ENCODE peak calls at places on chromosomes 13 and 19, in five cellular contexts. V is MM.1S; I is BJ; K is heart left ventricle; F is CD4-positive, alpha-beta T cell. E is an unnamed sample.

GRCh38 chr13:110433014-110433413 is 125.9 kb downstream of the COL4A2 start:
- DNase-seq in V (no peak), I (no peak), K (peak; percentile 66), F (no peak), E (no peak)

GRCh38 chr13:108561152-108561551 is 68.3 kb upstream of the MYO16 start:
- DNase-seq in V (no peak), I (no peak), K (no peak), F (no peak), E (no peak)

GRCh38 chr19:1316466-1316865 is 30.8 kb downstream of the EFNA2 start:
- DNase-seq in V (no peak), I (no peak), K (no peak), F (no peak), E (no peak)

GRCh38 chr13:110106726-110107125 is 200.2 kb downstream of the COL4A1 start:
- DNase-seq in V (no peak), I (no peak), K (peak; percentile 81), F (no peak), E (peak; percentile 56)

GRCh38 chr19:10006335-10006708 is 4.0 kb downstream of the COL5A3 start:
- DNase-seq in V (no peak), I (no peak), K (peak; percentile 71), F (no peak), E (peak; percentile 57)

GRCh38 chr19:43781630-43782310 is 997 bp upstream of the KCNN4 start:
- DNase-seq in V (no peak), I (no peak), K (no peak), F (no peak), E (no peak)

GRCh38 chr13:74062933-74063332 is 71.3 kb downstream of the KLF12 start:
- DNase-seq in V (peak; percentile 83), I (no peak), K (peak; percentile 75), F (no peak), E (peak; percentile 79)

GRCh38 chr13:111337206-111337605 is 16.8 kb downstream of the TEX29 start:
- DNase-seq in V (no peak), I (peak; percentile 85), K (no peak), F (no peak), E (peak; percentile 90)

GRCh38 chr19:5882421-5882968 is 12.2 kb upstream of the FUT5 start:
- DNase-seq in V (no peak), I (no peak), K (no peak), F (no peak), E (no peak)

GRCh38 chr19:46466536-46467199 is 4.7 kb downstream of the PNMA8A start:
- DNase-seq in V (peak; percentile 10), I (peak; percentile 62), K (peak; percentile 62), F (no peak), E (peak; percentile 90)

GRCh38 chr19:39083983-39084731 is at the start of gene ACP7:
- DNase-seq in V (no peak), I (no peak), K (no peak), F (no peak), E (no peak)

GRCh38 chr19:41866284-41866683 is 6.2 kb downstream of the RPS19 start:
- DNase-seq in V (no peak), I (no peak), K (no peak), F (no peak), E (no peak)

GRCh38 chr19:58387338-58388174 is 487 bp downstream of the RPS5 start:
- DNase-seq in V (no peak), I (no peak), K (no peak), F (no peak), E (no peak)

GRCh38 chr19:46461537-46461936 is 9.8 kb downstream of the PNMA8A start:
- DNase-seq in V (no peak), I (no peak), K (no peak), F (no peak), E (no peak)

GRCh38 chr19:10724573-10725071 is 6.7 kb downstream of the DNM2 start:
- DNase-seq in V (no peak), I (peak; percentile 35), K (no peak), F (no peak), E (peak; percentile 40)

GRCh38 chr13:110157718-110158117 is 149.2 kb downstream of the COL4A1 start:
- DNase-seq in V (peak; percentile 60), I (no peak), K (no peak), F (no peak), E (no peak)

DNA sequence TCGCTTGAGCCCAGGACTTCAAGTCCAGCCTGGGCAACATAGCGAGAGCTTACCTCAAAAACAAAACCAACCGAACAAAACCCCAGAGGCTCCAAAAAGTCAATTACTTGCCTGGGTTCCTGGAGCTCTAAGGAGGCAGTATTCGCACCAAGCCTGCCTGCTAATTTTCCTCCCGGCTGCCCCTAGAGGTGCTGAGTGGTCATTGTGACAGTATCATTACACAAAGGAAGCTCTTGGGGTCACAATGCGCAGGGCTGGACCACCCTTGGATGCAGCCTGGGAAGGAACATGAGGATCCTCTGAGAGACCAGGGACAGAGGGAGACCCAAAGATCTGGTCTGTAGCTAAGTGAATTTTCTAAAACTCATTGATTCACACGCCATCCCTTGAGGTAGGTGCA is 8.5 kb upstream of the PEX11G start:
- DNase-seq in V (peak; percentile 34), I (no peak), K (no peak), F (no peak), E (no peak)
- TF ChIP-seq CTCF in V (peak; percentile 49), I (peak; percentile 55), K (no peak), F (no peak), E (peak; percentile 65)

GRCh38 chr19:28291874-28292273 is 921.1 kb downstream of the UQCRFS1 start:
- DNase-seq in V (no peak), I (no peak), K (no peak), F (no peak), E (no peak)

GRCh38 chr19:28290963-28291657 is 921.8 kb downstream of the UQCRFS1 start:
- DNase-seq in V (no peak), I (no peak), K (no peak), F (no peak), E (no peak)

GRCh38 chr19:28285917-28286316 is 927.0 kb downstream of the UQCRFS1 start:
- DNase-seq in V (no peak), I (no peak), K (no peak), F (no peak), E (no peak)

GRCh38 chr19:28289294-28290063 is 923.5 kb downstream of the UQCRFS1 start:
- DNase-seq in V (no peak), I (no peak), K (no peak), F (no peak), E (peak; percentile 30)

DNA sequence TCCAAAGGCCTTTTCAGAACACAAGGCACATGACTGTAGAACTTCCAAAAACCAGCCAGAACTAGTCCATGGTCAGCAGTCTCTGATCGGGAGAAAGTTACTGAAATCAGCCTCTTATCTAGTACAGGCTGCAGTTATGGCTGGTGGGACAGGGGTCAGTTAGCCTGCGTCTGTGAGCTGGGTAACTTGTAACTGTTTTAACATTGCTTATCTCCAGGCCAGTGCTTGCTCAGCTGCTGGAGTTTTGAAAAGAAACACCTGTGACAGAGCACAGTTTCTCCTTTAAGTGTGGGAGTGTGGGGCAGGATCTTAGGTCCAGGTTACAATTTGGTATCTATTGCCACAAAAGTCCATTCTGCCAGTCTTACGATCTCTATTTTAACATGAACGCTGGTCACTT is 924.1 kb downstream of the UQCRFS1 start:
- DNase-seq in V (no peak), I (no peak), K (no peak), F (no peak), E (peak; percentile 19)
- TF ChIP-seq CTCF in V (no peak), I (no peak), K (no peak), F (no peak), E (no peak)

DNA sequence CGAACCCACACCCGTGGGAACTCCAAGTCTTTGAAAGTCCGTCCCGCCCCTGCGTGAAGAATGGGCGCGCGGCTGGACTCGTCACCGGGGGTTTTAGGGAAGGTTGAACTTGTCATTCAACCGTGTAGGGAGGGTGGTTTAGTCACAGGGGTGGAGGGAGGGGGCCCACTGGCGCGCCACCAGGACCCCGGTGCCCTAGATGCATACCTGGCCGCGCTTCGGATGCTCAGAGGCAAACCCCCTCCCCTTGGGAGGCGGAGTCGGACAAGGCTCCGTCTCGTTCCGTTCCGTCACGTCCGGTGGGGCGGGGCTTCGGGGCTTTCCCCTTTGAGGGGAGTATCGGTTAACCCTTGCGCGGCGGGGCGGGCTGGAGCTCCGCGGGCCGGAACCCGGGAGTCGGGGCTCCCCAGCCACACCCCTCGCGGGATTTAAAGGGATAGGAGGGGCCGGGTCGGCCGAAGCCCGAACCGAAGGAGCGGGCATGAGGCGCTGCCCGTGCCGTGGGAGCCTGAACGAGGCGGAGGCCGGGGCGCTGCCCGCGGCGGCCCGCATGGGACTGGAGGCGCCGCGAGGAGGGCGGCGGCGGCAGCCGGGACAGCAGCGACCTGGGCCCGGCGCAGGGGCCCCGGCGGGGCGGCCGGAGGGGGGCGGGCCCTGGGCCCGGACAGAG is at the start of the genes COQ8B and ITPKC:
- DNase-seq in V (peak; percentile 99), I (peak; percentile 74), K (peak; percentile 100), F (peak; percentile 98), E (peak; percentile 97)
- TF ChIP-seq CTCF in V (no peak), I (no peak), K (peak; percentile 34), F (no peak), E (no peak)

GRCh38 chr19:19475845-19476828 is 39.2 kb downstream of the TSSK6 start:
- DNase-seq in V (no peak), I (no peak), K (no peak), F (no peak), E (peak; percentile 52)
- TF ChIP-seq CTCF in V (no peak), I (peak; percentile 59), K (peak; percentile 26), F (no peak), E (peak; percentile 66)

GRCh38 chr13:69306766-69307165 is 800.9 kb upstream of the ATXN8OS start:
- DNase-seq in V (no peak), I (no peak), K (no peak), F (no peak), E (no peak)
- TF ChIP-seq CTCF in V (no peak), I (no peak), K (no peak), F (no peak), E (no peak)

DNA sequence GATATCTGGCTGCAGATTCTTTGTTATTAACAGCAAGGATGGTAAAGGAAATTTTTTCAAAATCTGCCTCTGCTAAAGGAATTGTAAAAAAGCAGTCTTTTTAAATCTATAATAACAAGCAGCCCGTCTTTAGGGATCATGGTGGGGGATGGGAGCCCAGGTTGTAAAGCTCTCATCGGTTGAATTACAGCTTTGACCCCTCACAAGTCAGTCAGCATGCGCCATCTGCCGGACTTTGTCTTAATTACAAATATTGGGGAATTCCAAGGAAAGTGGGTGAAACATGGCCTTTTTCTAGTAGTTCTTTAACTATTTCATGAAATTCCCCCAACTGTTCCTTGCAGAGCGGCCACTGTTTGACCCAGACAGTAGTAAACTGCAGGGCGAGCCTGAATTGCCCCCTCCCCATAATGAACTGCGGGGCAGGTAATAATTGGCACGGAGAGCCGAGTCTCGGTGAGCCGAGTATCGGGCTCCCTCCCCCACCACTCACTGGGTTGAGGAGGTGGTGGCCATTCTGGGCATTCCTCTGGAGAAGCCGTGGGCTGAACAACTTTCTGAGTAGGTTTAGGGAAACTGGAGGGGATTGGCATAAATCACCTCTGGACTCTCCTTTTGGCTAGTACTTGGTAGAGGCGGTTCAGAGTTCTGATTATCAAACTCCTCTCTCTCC is 11.6 kb downstream of the ZNF578 start:
- DNase-seq in V (peak; percentile 8), I (no peak), K (no peak), F (no peak), E (no peak)
- TF ChIP-seq CTCF in V (peak; percentile 20), I (no peak), K (no peak), F (no peak), E (no peak)

DNA sequence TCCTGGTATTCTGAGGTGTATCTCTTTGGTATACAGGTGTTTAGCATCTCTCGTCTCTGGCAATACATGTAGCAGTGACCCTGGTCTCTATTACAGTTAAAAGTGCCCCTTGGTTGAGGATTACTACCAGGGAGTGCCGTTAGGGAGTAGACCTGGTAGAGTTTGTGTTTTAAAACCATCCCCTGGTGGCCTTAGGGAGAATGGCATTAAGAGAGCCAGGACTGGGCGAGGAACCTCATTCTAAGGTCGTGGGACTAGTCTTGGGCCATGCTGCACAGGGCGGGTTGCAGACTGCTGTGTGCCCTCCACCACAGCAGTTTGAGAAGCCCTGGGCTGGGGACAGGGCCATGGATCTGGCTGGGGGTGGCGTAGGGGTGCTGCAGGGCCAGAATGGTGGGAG is 35.0 kb downstream of the B3GLCT start:
- DNase-seq in V (no peak), I (no peak), K (no peak), F (no peak), E (no peak)
- TF ChIP-seq CTCF in V (no peak), I (peak; percentile 38), K (no peak), F (no peak), E (peak; percentile 39)

E was measured in fibroblast of the aortic adventitia.